ENCODE peak calls at places on chromosomes 6 and 20, in four cellular contexts. V is AG04450, K is fibroblast of mammary gland, B is pancreas. A is an unnamed sample.

GRCh38 chr6:63882208-63882607 is 246.6 kb downstream of the PHF3 start:
- DNase-seq in B (no peak), V (no peak), K (no peak), A (no peak)

GRCh38 chr20:60999256-60999655 is 252.8 kb upstream of the CDH4 start:
- DNase-seq in V (no peak), K (peak; percentile 30), B (no peak), A (no peak)

GRCh38 chr6:117465691-117466090 is 16.8 kb upstream of the DCBLD1 start:
- DNase-seq in V (no peak), K (no peak), B (no peak), A (no peak)

GRCh38 chr6:105153676-105154075 is 26.1 kb downstream of the POPDC3 start:
- DNase-seq in V (no peak), B (no peak), K (no peak), A (no peak)

GRCh38 chr20:51565741-51566140 is 23.2 kb upstream of the NFATC2 start:
- DNase-seq in B (no peak), V (no peak), K (peak; percentile 50), A (no peak)

GRCh38 chr20:57662028-57662312 is 41.7 kb upstream of the ZBP1 start:
- DNase-seq in B (no peak), V (no peak), K (no peak), A (no peak)

GRCh38 chr6:116564296-116564695 is 7.0 kb upstream of the RWDD1 start:
- DNase-seq in K (no peak), V (no peak), B (no peak), A (peak; percentile 34)

GRCh38 chr6:117624869-117625481 is 22.7 kb upstream of the GOPC start:
- DNase-seq in B (no peak), K (peak; percentile 14), V (no peak), A (no peak)

GRCh38 chr6:138240476-138241245 is 22.4 kb upstream of the PBOV1 start:
- DNase-seq in V (no peak), K (peak; percentile 44), B (no peak), A (peak; percentile 89)

GRCh38 chr6:72894091-72894490 is 272.2 kb downstream of the KCNQ5 start:
- DNase-seq in K (no peak), V (no peak), B (no peak), A (no peak)

GRCh38 chr6:135347887-135348286 is 149.7 kb downstream of the AHI1 start:
- DNase-seq in B (no peak), K (no peak), V (no peak), A (no peak)

GRCh38 chr6:45419574-45420082 is 41.9 kb upstream of the SUPT3H start:
- DNase-seq in B (peak; percentile 58), K (peak; percentile 52), V (no peak), A (no peak)

GRCh38 chr6:43907789-43908472 is 137.9 kb downstream of the VEGFA start:
- DNase-seq in B (no peak), V (no peak), K (no peak), A (no peak)

GRCh38 chr6:169714595-169714994 is 9.7 kb downstream of the PHF10 start:
- DNase-seq in B (no peak), V (no peak), K (no peak), A (no peak)

DNA sequence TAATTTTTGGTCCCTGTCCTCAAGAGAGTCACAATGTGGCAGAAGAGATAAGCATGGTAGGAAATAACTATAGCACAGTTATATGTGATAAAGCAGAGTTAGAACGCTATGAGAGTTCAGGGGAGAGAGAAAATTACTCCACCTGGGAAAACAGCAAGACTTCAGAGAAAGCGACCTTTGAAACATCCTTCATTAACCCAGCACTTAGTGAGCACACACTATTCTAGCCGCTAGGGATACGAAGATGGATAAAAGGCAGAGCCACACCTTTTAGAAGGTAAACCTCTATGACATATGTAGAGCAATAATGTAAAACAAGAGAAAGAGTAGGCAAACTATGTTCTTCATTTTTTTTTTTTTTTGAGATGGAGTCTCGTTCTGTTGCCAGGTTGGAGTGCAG is 264.3 kb downstream of the PTPRK start:
- DNase-seq in K (no peak), B (no peak), V (no peak), A (no peak)
- TF ChIP-seq CTCF in K (no peak), B (no peak), V (no peak), A (no peak)

GRCh38 chr20:11067359-11067758 is 393.6 kb upstream of the JAG1 start:
- DNase-seq in V (no peak), K (peak; percentile 6), B (no peak), A (no peak)

GRCh38 chr20:11076434-11076833 is 402.6 kb upstream of the JAG1 start:
- DNase-seq in B (no peak), K (no peak), V (no peak), A (no peak)

GRCh38 chr20:11072982-11073381 is 399.2 kb upstream of the JAG1 start:
- DNase-seq in K (no peak), B (no peak), V (no peak), A (no peak)
- H3K4me3 ChIP-seq in K (no peak overlapping the region), B (no peak overlapping the region), V (no peak overlapping the region), A (no peak overlapping the region)

GRCh38 chr20:32661820-32662528 is 11.8 kb downstream of the C20orf203 start:
- DNase-seq in K (no peak), V (no peak), B (no peak), A (no peak)
- TF ChIP-seq CTCF in K (no peak), V (no peak), B (no peak), A (no peak)

GRCh38 chr6:15955484-15955883 is 173.4 kb upstream of the MYLIP start:
- DNase-seq in V (no peak), K (no peak), B (no peak), A (no peak)
- H3K4me3 ChIP-seq in V (no peak overlapping the region), K (no peak overlapping the region), B (no peak overlapping the region), A (no peak overlapping the region)

GRCh38 chr6:36979343-36979742 is 6.7 kb downstream of the MTCH1 start:
- DNase-seq in V (no peak), B (peak; percentile 76), K (peak; percentile 62), A (peak; percentile 16)
- TF ChIP-seq CTCF in V (peak; percentile 75), B (peak; percentile 32), K (peak; percentile 85), A (peak; percentile 88)

GRCh38 chr6:16135078-16135477 is 6.2 kb downstream of the MYLIP start:
- DNase-seq in K (peak; percentile 42), B (no peak), V (no peak), A (no peak)

GRCh38 chr6:16136536-16137450 is 7.9 kb downstream of the MYLIP start:
- DNase-seq in B (no peak), V (peak; percentile 60), K (peak; percentile 91), A (peak; percentile 90)

GRCh38 chr6:16132909-16133308 is 4.0 kb downstream of the MYLIP start:
- DNase-seq in V (no peak), B (no peak), K (no peak), A (no peak)

GRCh38 chr6:16136086-16136485 is 7.2 kb downstream of the MYLIP start:
- DNase-seq in B (no peak), V (no peak), K (no peak), A (no peak)

DNA sequence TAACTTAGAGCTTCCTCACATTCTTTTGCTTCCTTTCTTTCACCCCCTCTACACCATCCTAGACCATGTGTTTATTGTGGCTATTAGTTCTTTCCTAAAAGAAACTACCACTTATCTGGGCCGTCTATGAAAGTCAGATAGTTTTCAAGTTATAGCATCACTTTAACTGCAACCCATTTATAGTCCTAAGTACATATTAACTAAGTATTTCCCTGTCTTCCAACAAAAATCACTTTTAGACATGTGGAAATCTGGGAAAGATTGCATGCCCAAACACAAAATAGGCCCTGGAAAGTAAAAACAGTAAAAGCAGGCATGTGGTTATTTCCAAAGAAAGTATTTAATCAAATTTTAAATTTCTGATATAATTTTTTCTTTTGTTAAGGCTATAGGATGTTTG is 5.5 kb downstream of the MYLIP start:
- DNase-seq in V (no peak), B (no peak), K (no peak), A (no peak)
- H3K4me3 ChIP-seq in V (no peak overlapping the region), B (no peak overlapping the region), K (no peak overlapping the region), A (no peak overlapping the region)

GRCh38 chr6:126312013-126312665 is 27.8 kb upstream of the CENPW start:
- DNase-seq in B (no peak), K (peak; percentile 20), V (no peak), A (no peak)
- TF ChIP-seq CTCF in B (no peak), K (peak; percentile 39), V (peak; percentile 38), A (peak; percentile 39)

GRCh38 chr6:94417364-94417763 is 998.0 kb upstream of the EPHA7 start:
- DNase-seq in V (no peak), B (no peak), K (no peak), A (no peak)
- H3K4me3 ChIP-seq in V (no peak overlapping the region), B (no peak overlapping the region), K (no peak overlapping the region), A (no peak overlapping the region)

DNA sequence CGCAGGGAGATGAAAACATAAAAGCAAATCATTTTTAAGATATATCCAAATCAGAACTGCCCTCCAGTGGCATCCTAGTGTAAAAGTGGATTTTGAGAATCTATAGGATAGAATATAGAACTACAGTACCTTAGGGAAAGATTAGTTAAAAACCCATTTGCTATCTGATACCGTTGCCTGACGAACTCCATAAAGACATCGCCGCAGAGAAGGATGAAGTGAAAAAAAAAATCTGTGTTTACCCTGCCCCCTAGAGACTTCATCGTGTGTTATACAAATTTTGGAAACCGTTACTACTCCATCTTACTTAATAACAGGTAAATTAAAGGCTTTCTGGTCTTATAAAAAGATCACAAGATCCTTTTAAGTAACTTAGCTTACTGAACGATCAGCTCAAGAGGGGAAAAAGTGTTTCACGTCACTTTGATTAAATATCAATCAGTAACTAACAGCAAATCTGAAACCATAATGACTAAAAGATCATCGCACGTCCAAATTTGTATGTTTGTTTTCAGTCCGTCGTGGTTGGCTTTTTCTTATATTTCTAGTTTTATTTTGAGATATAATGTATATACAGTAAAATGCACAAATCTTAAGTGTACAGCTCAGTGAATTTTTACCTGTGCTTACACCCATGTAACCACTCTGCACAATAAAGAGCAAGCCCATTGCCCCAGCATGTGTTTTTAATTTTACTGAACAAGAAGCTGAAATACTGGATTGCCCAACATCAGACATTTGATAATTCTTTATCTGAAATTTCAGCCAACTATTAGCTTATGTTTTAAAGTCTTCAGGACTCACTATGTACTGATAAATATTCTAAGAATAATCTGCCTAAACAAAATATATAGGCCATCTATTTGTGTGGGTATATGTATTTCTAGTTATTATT is 879 bp upstream of the MCM3 start:
- DNase-seq in V (no peak), B (no peak), K (peak; percentile 63), A (no peak)
- TF ChIP-seq CTCF in V (peak; percentile 30), B (no peak), K (peak; percentile 18), A (peak; percentile 31)